ENCODE peak calls at places on chromosome 9, in ten cellular contexts. One of them, this sample, is unnamed.

GRCh38 chr9:126791406-126792230 is 13.2 kb upstream of the ZBTB43 start:
- DNase-seq in cardiac fibroblast: peak; percentile 80
- DNase-seq in NB4: no peak
- DNase-seq in HAP-1: no peak
- DNase-seq in CD8-positive, alpha-beta T cell: no peak
- DNase-seq in CD8-positive, alpha-beta memory T cell: no peak
- DNase-seq in WERI-Rb-1: no peak
- DNase-seq in cardiac muscle cell: no peak
- DNase-seq in AG04450: peak; percentile 54
- DNase-seq in AG04449: peak; percentile 57
- DNase-seq in this sample: peak; percentile 74

GRCh38 chr9:114677418-114677817 is 4.6 kb downstream of the TEX48 start:
- DNase-seq in CD8-positive, alpha-beta memory T cell: no peak
- DNase-seq in NB4: peak; percentile 89
- DNase-seq in WERI-Rb-1: no peak
- DNase-seq in CD8-positive, alpha-beta T cell: no peak
- DNase-seq in HAP-1: peak; percentile 56
- DNase-seq in cardiac fibroblast: peak; percentile 98
- DNase-seq in AG04449: peak; percentile 99
- DNase-seq in cardiac muscle cell: peak; percentile 84
- DNase-seq in AG04450: peak; percentile 99
- DNase-seq in this sample: peak; percentile 99

GRCh38 chr9:108933231-108933630 is 693 bp downstream of the ELP1 start:
- DNase-seq in AG04449: no peak
- DNase-seq in HAP-1: no peak
- DNase-seq in cardiac muscle cell: no peak
- DNase-seq in cardiac fibroblast: peak; percentile 7
- DNase-seq in CD8-positive, alpha-beta T cell: no peak
- DNase-seq in NB4: no peak
- DNase-seq in CD8-positive, alpha-beta memory T cell: no peak
- DNase-seq in WERI-Rb-1: peak; percentile 19
- DNase-seq in AG04450: no peak
- DNase-seq in this sample: no peak

GRCh38 chr9:125683486-125683885 is 23.5 kb downstream of the MAPKAP1 start:
- DNase-seq in WERI-Rb-1: no peak
- DNase-seq in CD8-positive, alpha-beta memory T cell: no peak
- DNase-seq in AG04450: no peak
- DNase-seq in AG04449: no peak
- DNase-seq in CD8-positive, alpha-beta T cell: no peak
- DNase-seq in NB4: no peak
- DNase-seq in cardiac fibroblast: peak; percentile 33
- DNase-seq in cardiac muscle cell: no peak
- DNase-seq in HAP-1: no peak
- DNase-seq in this sample: no peak

GRCh38 chr9:12464910-12465512 is 228.2 kb upstream of the TYRP1 start:
- DNase-seq in CD8-positive, alpha-beta memory T cell: no peak
- DNase-seq in cardiac fibroblast: peak; percentile 39
- DNase-seq in AG04450: no peak
- DNase-seq in NB4: peak; percentile 61
- DNase-seq in AG04449: no peak
- DNase-seq in CD8-positive, alpha-beta T cell: no peak
- DNase-seq in WERI-Rb-1: no peak
- DNase-seq in cardiac muscle cell: peak; percentile 58
- DNase-seq in HAP-1: peak; percentile 66
- DNase-seq in this sample: no peak

GRCh38 chr9:122008559-122008958 is 84.5 kb downstream of the TTLL11 start:
- DNase-seq in HAP-1: no peak
- DNase-seq in cardiac muscle cell: no peak
- DNase-seq in cardiac fibroblast: no peak
- DNase-seq in CD8-positive, alpha-beta T cell: no peak
- DNase-seq in AG04450: no peak
- DNase-seq in WERI-Rb-1: no peak
- DNase-seq in CD8-positive, alpha-beta memory T cell: no peak
- DNase-seq in NB4: no peak
- DNase-seq in AG04449: no peak
- DNase-seq in this sample: no peak

GRCh38 chr9:127884427-127884911 is 7.0 kb upstream of the AK1 start:
- DNase-seq in WERI-Rb-1: no peak
- DNase-seq in AG04450: no peak
- DNase-seq in cardiac muscle cell: peak; percentile 47
- DNase-seq in HAP-1: no peak
- DNase-seq in CD8-positive, alpha-beta memory T cell: no peak
- DNase-seq in AG04449: no peak
- DNase-seq in cardiac fibroblast: no peak
- DNase-seq in CD8-positive, alpha-beta T cell: no peak
- DNase-seq in NB4: no peak
- DNase-seq in this sample: no peak

GRCh38 chr9:113657765-113658564 is 194.4 kb downstream of the RGS3 start:
- DNase-seq in CD8-positive, alpha-beta T cell: peak; percentile 74
- DNase-seq in WERI-Rb-1: peak; percentile 95
- DNase-seq in cardiac muscle cell: peak; percentile 88
- DNase-seq in NB4: peak; percentile 83
- DNase-seq in AG04449: no peak
- DNase-seq in HAP-1: peak; percentile 72
- DNase-seq in CD8-positive, alpha-beta memory T cell: peak; percentile 69
- DNase-seq in cardiac fibroblast: peak; percentile 88
- DNase-seq in AG04450: peak; percentile 72
- DNase-seq in this sample: no peak

GRCh38 chr9:99565203-99565602 is 256.5 kb upstream of the NR4A3 start:
- DNase-seq in CD8-positive, alpha-beta memory T cell: no peak
- DNase-seq in HAP-1: no peak
- DNase-seq in AG04450: no peak
- DNase-seq in CD8-positive, alpha-beta T cell: no peak
- DNase-seq in WERI-Rb-1: no peak
- DNase-seq in AG04449: no peak
- DNase-seq in cardiac muscle cell: no peak
- DNase-seq in cardiac fibroblast: no peak
- DNase-seq in NB4: no peak
- DNase-seq in this sample: no peak

GRCh38 chr9:34929506-34930102 is 28.5 kb upstream of the PHF24 start:
- DNase-seq in WERI-Rb-1: peak; percentile 80
- DNase-seq in HAP-1: peak; percentile 27
- DNase-seq in AG04450: no peak
- DNase-seq in NB4: peak; percentile 66
- DNase-seq in cardiac muscle cell: peak; percentile 64
- DNase-seq in CD8-positive, alpha-beta memory T cell: no peak
- DNase-seq in CD8-positive, alpha-beta T cell: no peak
- DNase-seq in AG04449: no peak
- DNase-seq in cardiac fibroblast: peak; percentile 25
- DNase-seq in this sample: no peak

GRCh38 chr9:20552874-20553624 is 69.2 kb downstream of the MLLT3 start:
- DNase-seq in WERI-Rb-1: no peak
- DNase-seq in cardiac muscle cell: no peak
- DNase-seq in AG04450: no peak
- DNase-seq in NB4: no peak
- DNase-seq in CD8-positive, alpha-beta memory T cell: no peak
- DNase-seq in HAP-1: no peak
- DNase-seq in CD8-positive, alpha-beta T cell: no peak
- DNase-seq in cardiac fibroblast: peak; percentile 29
- DNase-seq in AG04449: no peak
- DNase-seq in this sample: no peak

GRCh38 chr9:82410306-82410705 is 421.7 kb downstream of the SPATA31D1 start:
- DNase-seq in AG04449: no peak
- DNase-seq in HAP-1: no peak
- DNase-seq in NB4: no peak
- DNase-seq in cardiac fibroblast: no peak
- DNase-seq in CD8-positive, alpha-beta T cell: no peak
- DNase-seq in cardiac muscle cell: no peak
- DNase-seq in AG04450: peak; percentile 16
- DNase-seq in CD8-positive, alpha-beta memory T cell: no peak
- DNase-seq in WERI-Rb-1: no peak
- DNase-seq in this sample: no peak

GRCh38 chr9:117435630-117436261 is 20.9 kb upstream of the ASTN2 start:
- DNase-seq in WERI-Rb-1: no peak
- DNase-seq in cardiac fibroblast: no peak
- DNase-seq in HAP-1: no peak
- DNase-seq in CD8-positive, alpha-beta memory T cell: no peak
- DNase-seq in AG04449: no peak
- DNase-seq in AG04450: no peak
- DNase-seq in NB4: no peak
- DNase-seq in CD8-positive, alpha-beta T cell: no peak
- DNase-seq in cardiac muscle cell: no peak
- DNase-seq in this sample: no peak

GRCh38 chr9:111348821-111349271 is 18.8 kb upstream of the OR2K2 start:
- DNase-seq in WERI-Rb-1: no peak
- DNase-seq in HAP-1: no peak
- DNase-seq in CD8-positive, alpha-beta T cell: no peak
- DNase-seq in cardiac muscle cell: no peak
- DNase-seq in AG04450: no peak
- DNase-seq in AG04449: no peak
- DNase-seq in NB4: no peak
- DNase-seq in CD8-positive, alpha-beta memory T cell: no peak
- DNase-seq in cardiac fibroblast: peak; percentile 9
- DNase-seq in this sample: peak; percentile 66

GRCh38 chr9:86303316-86303975 is 21.1 kb upstream of the ISCA1 start:
- DNase-seq in AG04450: no peak
- DNase-seq in NB4: peak; percentile 19
- DNase-seq in CD8-positive, alpha-beta memory T cell: no peak
- DNase-seq in cardiac muscle cell: no peak
- DNase-seq in CD8-positive, alpha-beta T cell: peak; percentile 45
- DNase-seq in cardiac fibroblast: peak; percentile 24
- DNase-seq in AG04449: no peak
- DNase-seq in HAP-1: peak; percentile 60
- DNase-seq in WERI-Rb-1: no peak
- DNase-seq in this sample: no peak
- H3K4me3 ChIP-seq in AG04450: no peak overlapping the region
- H3K4me3 ChIP-seq in NB4: no peak overlapping the region
- H3K4me3 ChIP-seq in CD8-positive, alpha-beta memory T cell: no peak overlapping the region
- H3K4me3 ChIP-seq in cardiac muscle cell: no peak overlapping the region
- H3K4me3 ChIP-seq in CD8-positive, alpha-beta T cell: no peak overlapping the region
- H3K4me3 ChIP-seq in cardiac fibroblast: no peak overlapping the region
- H3K4me3 ChIP-seq in AG04449: no peak overlapping the region
- H3K4me3 ChIP-seq in HAP-1: no peak overlapping the region
- H3K4me3 ChIP-seq in WERI-Rb-1: no peak overlapping the region
- H3K4me3 ChIP-seq in this sample: no peak overlapping the region

DNA sequence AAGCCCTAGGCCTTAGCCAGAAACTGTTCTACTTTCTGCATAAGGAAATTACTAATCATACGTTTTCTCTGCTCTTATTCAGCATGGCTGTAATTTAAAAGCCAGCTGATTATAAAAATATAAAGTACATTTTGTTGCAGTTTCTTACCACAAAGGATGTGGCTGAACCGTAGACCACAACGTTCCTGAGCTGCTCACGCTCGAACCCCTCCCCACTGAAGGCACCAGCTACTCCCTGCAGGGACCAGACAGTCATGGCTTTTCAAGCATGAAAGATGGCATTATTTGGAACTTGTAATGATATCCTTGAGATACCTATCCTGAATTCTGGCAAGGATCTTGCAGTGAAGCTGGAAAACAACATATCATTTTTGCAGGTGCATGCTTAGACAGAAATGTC is 91.8 kb upstream of the DMRT1 start:
- DNase-seq in cardiac fibroblast: no peak
- DNase-seq in NB4: peak; percentile 99
- DNase-seq in HAP-1: no peak
- DNase-seq in AG04449: no peak
- DNase-seq in CD8-positive, alpha-beta T cell: no peak
- DNase-seq in cardiac muscle cell: no peak
- DNase-seq in CD8-positive, alpha-beta memory T cell: no peak
- DNase-seq in WERI-Rb-1: no peak
- DNase-seq in AG04450: no peak
- DNase-seq in this sample: no peak
- H3K4me3 ChIP-seq in cardiac fibroblast: no peak overlapping the region
- H3K4me3 ChIP-seq in NB4: peak overlapping the region; percentile 59
- H3K4me3 ChIP-seq in HAP-1: no peak overlapping the region
- H3K4me3 ChIP-seq in AG04449: no peak overlapping the region
- H3K4me3 ChIP-seq in CD8-positive, alpha-beta T cell: no peak overlapping the region
- H3K4me3 ChIP-seq in cardiac muscle cell: no peak overlapping the region
- H3K4me3 ChIP-seq in CD8-positive, alpha-beta memory T cell: no peak overlapping the region
- H3K4me3 ChIP-seq in WERI-Rb-1: no peak overlapping the region
- H3K4me3 ChIP-seq in AG04450: no peak overlapping the region
- H3K4me3 ChIP-seq in this sample: no peak overlapping the region

GRCh38 chr9:87195306-87195705 is 248.0 kb upstream of the GAS1 start:
- DNase-seq in NB4: no peak
- DNase-seq in cardiac fibroblast: no peak
- DNase-seq in AG04449: no peak
- DNase-seq in HAP-1: no peak
- DNase-seq in WERI-Rb-1: no peak
- DNase-seq in CD8-positive, alpha-beta memory T cell: no peak
- DNase-seq in CD8-positive, alpha-beta T cell: no peak
- DNase-seq in AG04450: no peak
- DNase-seq in cardiac muscle cell: no peak
- DNase-seq in this sample: no peak
- H3K4me3 ChIP-seq in NB4: no peak overlapping the region
- H3K4me3 ChIP-seq in cardiac fibroblast: no peak overlapping the region
- H3K4me3 ChIP-seq in AG04449: no peak overlapping the region
- H3K4me3 ChIP-seq in HAP-1: no peak overlapping the region
- H3K4me3 ChIP-seq in WERI-Rb-1: no peak overlapping the region
- H3K4me3 ChIP-seq in CD8-positive, alpha-beta memory T cell: no peak overlapping the region
- H3K4me3 ChIP-seq in CD8-positive, alpha-beta T cell: no peak overlapping the region
- H3K4me3 ChIP-seq in AG04450: no peak overlapping the region
- H3K4me3 ChIP-seq in cardiac muscle cell: no peak overlapping the region
- H3K4me3 ChIP-seq in this sample: no peak overlapping the region

GRCh38 chr9:129626944-129627297 is 958 bp downstream of the NTMT1 start:
- DNase-seq in AG04450: peak; percentile 72
- DNase-seq in NB4: peak; percentile 62
- DNase-seq in cardiac muscle cell: no peak
- DNase-seq in WERI-Rb-1: no peak
- DNase-seq in HAP-1: peak; percentile 16
- DNase-seq in AG04449: peak; percentile 84
- DNase-seq in cardiac fibroblast: peak; percentile 78
- DNase-seq in CD8-positive, alpha-beta memory T cell: no peak
- DNase-seq in CD8-positive, alpha-beta T cell: no peak
- DNase-seq in this sample: peak; percentile 55

GRCh38 chr9:129623331-129623730 is 2.4 kb upstream of the C9orf50 start:
- DNase-seq in CD8-positive, alpha-beta memory T cell: no peak
- DNase-seq in HAP-1: no peak
- DNase-seq in AG04450: no peak
- DNase-seq in WERI-Rb-1: no peak
- DNase-seq in NB4: peak; percentile 65
- DNase-seq in CD8-positive, alpha-beta T cell: no peak
- DNase-seq in cardiac fibroblast: peak; percentile 83
- DNase-seq in cardiac muscle cell: no peak
- DNase-seq in AG04449: no peak
- DNase-seq in this sample: no peak

GRCh38 chr9:129624168-129624759 is 1.7 kb upstream of the NTMT1 start:
- DNase-seq in cardiac muscle cell: peak; percentile 76
- DNase-seq in cardiac fibroblast: peak; percentile 60
- DNase-seq in CD8-positive, alpha-beta T cell: peak; percentile 60
- DNase-seq in CD8-positive, alpha-beta memory T cell: peak; percentile 58
- DNase-seq in NB4: peak; percentile 73
- DNase-seq in AG04449: no peak
- DNase-seq in AG04450: no peak
- DNase-seq in HAP-1: peak; percentile 63
- DNase-seq in WERI-Rb-1: peak; percentile 84
- DNase-seq in this sample: no peak

GRCh38 chr9:129626079-129626943 is at the start of gene NTMT1:
- DNase-seq in AG04449: no peak
- DNase-seq in cardiac muscle cell: peak; percentile 92
- DNase-seq in HAP-1: peak; percentile 69
- DNase-seq in WERI-Rb-1: peak; percentile 84
- DNase-seq in NB4: peak; percentile 87
- DNase-seq in cardiac fibroblast: peak; percentile 86
- DNase-seq in CD8-positive, alpha-beta T cell: peak; percentile 86
- DNase-seq in CD8-positive, alpha-beta memory T cell: peak; percentile 82
- DNase-seq in AG04450: no peak
- DNase-seq in this sample: no peak

DNA sequence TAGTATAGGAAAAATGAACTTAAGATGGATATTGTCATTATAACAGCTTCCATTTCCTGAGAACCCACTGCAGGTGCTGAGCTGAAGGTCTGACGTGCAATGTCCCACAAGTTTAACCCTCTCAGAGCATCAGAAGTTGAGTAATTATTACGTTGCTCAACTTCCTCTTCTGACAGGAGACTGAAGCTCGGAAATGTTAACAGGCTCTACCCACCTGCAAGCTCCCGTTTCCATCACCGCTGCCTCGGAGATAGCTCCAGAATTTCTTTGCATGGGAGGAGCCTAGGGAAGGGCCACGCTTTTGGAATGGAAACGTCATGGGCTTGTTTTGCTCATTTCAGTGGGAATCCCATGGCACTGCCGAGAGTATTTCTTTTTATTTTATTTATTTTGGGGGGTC is 1.0 kb upstream of the NTMT1 start:
- DNase-seq in cardiac muscle cell: no peak
- DNase-seq in CD8-positive, alpha-beta T cell: peak; percentile 65
- DNase-seq in CD8-positive, alpha-beta memory T cell: no peak
- DNase-seq in cardiac fibroblast: peak; percentile 24
- DNase-seq in WERI-Rb-1: no peak
- DNase-seq in NB4: peak; percentile 92
- DNase-seq in HAP-1: peak; percentile 32
- DNase-seq in AG04449: no peak
- DNase-seq in AG04450: no peak
- DNase-seq in this sample: no peak
- H3K4me3 ChIP-seq in cardiac muscle cell: no peak overlapping the region
- H3K4me3 ChIP-seq in CD8-positive, alpha-beta T cell: no peak overlapping the region
- H3K4me3 ChIP-seq in CD8-positive, alpha-beta memory T cell: peak overlapping the region; percentile 43
- H3K4me3 ChIP-seq in cardiac fibroblast: no peak overlapping the region
- H3K4me3 ChIP-seq in WERI-Rb-1: no peak overlapping the region
- H3K4me3 ChIP-seq in NB4: peak overlapping the region; percentile 96
- H3K4me3 ChIP-seq in HAP-1: peak overlapping the region; percentile 90
- H3K4me3 ChIP-seq in AG04449: no peak overlapping the region
- H3K4me3 ChIP-seq in AG04450: no peak overlapping the region
- H3K4me3 ChIP-seq in this sample: no peak overlapping the region